ENCODE peak calls at places on chromosomes 6 and 20, in ten cellular contexts. A is NCI-H748 treated with DMSO at 0.1 percent for 48 hours, I is neural crest cell, F is heart left ventricle, U is tibial artery, M is H9, J is KBM-7, L is NCI-H1105 treated with DMSO at 0.1 percent for 48 hours, D is psoas muscle, C is LoVo. V is an unnamed sample.

GRCh38 chr6:150363733-150364132 is 5.1 kb upstream of the IYD start:
- DNase-seq in A (no peak), I (no peak), F (no peak), U (no peak), M (no peak), J (peak; percentile 57), L (no peak), D (no peak), C (no peak), V (no peak)

GRCh38 chr6:139647001-139647400 is 272.6 kb upstream of the CITED2 start:
- DNase-seq in A (no peak), I (no peak), F (no peak), U (no peak), M (no peak), J (no peak), L (no peak), D (no peak), C (no peak), V (no peak)

GRCh38 chr6:901696-902455 is 208.9 kb upstream of the EXOC2 start:
- DNase-seq in A (no peak), I (no peak), F (no peak), U (no peak), M (no peak), J (no peak), L (no peak), D (no peak), C (no peak), V (no peak)

GRCh38 chr6:63816979-63817436 is 181.4 kb downstream of the PHF3 start:
- DNase-seq in A (peak; percentile 8), I (no peak), F (no peak), U (no peak), M (peak; percentile 52), J (peak; percentile 10), L (no peak), D (no peak), C (no peak), V (no peak)

GRCh38 chr6:158538741-158539140 is 21.1 kb upstream of the TMEM181 start:
- DNase-seq in A (no peak), I (no peak), F (no peak), U (no peak), M (peak; percentile 21), J (no peak), L (no peak), D (no peak), C (no peak), V (no peak)

GRCh38 chr6:166826264-166826663 is 130.1 kb downstream of the RNASET2 start:
- DNase-seq in A (no peak), I (no peak), F (no peak), U (no peak), M (no peak), J (no peak), L (no peak), D (no peak), C (no peak), V (no peak)

GRCh38 chr6:37059344-37060194 is 54.1 kb downstream of the FGD2 start:
- DNase-seq in A (no peak), I (peak; percentile 39), F (peak; percentile 60), U (peak; percentile 84), M (peak; percentile 88), J (peak; percentile 50), L (no peak), D (peak; percentile 75), C (peak; percentile 96), V (peak; percentile 78)

GRCh38 chr6:170211404-170212025 is 79.4 kb downstream of the DLL1 start:
- DNase-seq in A (no peak), I (no peak), F (no peak), U (peak; percentile 27), M (no peak), J (no peak), L (no peak), D (no peak), C (no peak), V (no peak)

GRCh38 chr6:101883398-101883975 is 490.0 kb downstream of the GRIK2 start:
- DNase-seq in A (no peak), I (no peak), F (no peak), U (no peak), M (no peak), J (no peak), L (no peak), D (no peak), C (no peak), V (no peak)

GRCh38 chr6:132136976-132137375 is 185.8 kb upstream of the CCN2 start:
- DNase-seq in A (no peak), I (no peak), F (no peak), U (no peak), M (no peak), J (no peak), L (no peak), D (no peak), C (no peak), V (no peak)

GRCh38 chr6:165183071-165183470 is 126.3 kb downstream of the C6orf118 start:
- DNase-seq in A (no peak), I (no peak), F (no peak), U (no peak), M (no peak), J (no peak), L (no peak), D (no peak), C (no peak), V (no peak)

GRCh38 chr20:19966840-19967239 is 50.3 kb upstream of the NAA20 start:
- DNase-seq in A (peak; percentile 52), I (no peak), F (no peak), U (no peak), M (no peak), J (no peak), L (peak; percentile 57), D (no peak), C (no peak), V (no peak)

GRCh38 chr6:48109902-48110301 is 1.1 kb downstream of the PTCHD4 start:
- DNase-seq in A (peak; percentile 91), I (no peak), F (no peak), U (no peak), M (no peak), J (no peak), L (no peak), D (no peak), C (no peak), V (no peak)